ENCODE peak calls at places on chromosomes 5 and 9, in seven cellular contexts. V is K562, U is heart left ventricle, R is esophagus squamous epithelium, Z is upper lobe of left lung, S is lower leg skin, N is A549. M is an unnamed sample.

GRCh38 chr5:175247146-175247545 is 196.8 kb downstream of the DRD1 start:
- DNase-seq in V (no peak), U (no peak), R (no peak), Z (no peak), S (no peak), N (no peak), M (no peak)

GRCh38 chr5:72244862-72245371 is 75.1 kb downstream of the MRPS27 start:
- DNase-seq in V (peak), U (no peak), R (no peak), Z (no peak), S (no peak), N (peak), M (no peak)

GRCh38 chr9:37191403-37192089 is 71.2 kb downstream of the ZCCHC7 start:
- DNase-seq in V (no peak), U (no peak), R (no peak), Z (no peak), S (no peak), N (no peak), M (no peak)

GRCh38 chr9:105157178-105157583 is 87.3 kb upstream of the SLC44A1 start:
- DNase-seq in V (peak), U (peak), R (no peak), Z (peak), S (peak), N (peak), M (peak)

GRCh38 chr9:89880721-89881120 is 275.9 kb downstream of the GADD45G start:
- DNase-seq in V (no peak), U (no peak), R (no peak), Z (no peak), S (peak), N (no peak), M (no peak)

GRCh38 chr9:5626727-5627634 is 1.9 kb upstream of the RIC1 start:
- DNase-seq in V (peak), U (peak), R (no peak), Z (peak), S (no peak), N (peak), M (no peak)

GRCh38 chr9:18611946-18612345 is 138.0 kb downstream of the ADAMTSL1 start:
- DNase-seq in V (no peak), U (no peak), R (no peak), Z (no peak), S (no peak), N (no peak), M (no peak)

GRCh38 chr5:27708579-27708978 is 670.2 kb upstream of the CDH9 start:
- DNase-seq in V (no peak), U (no peak), R (no peak), Z (no peak), S (no peak), N (peak), M (no peak)

GRCh38 chr5:126884269-126884819 is 107.4 kb downstream of the LMNB1 start:
- DNase-seq in V (peak), U (no peak), R (no peak), Z (no peak), S (no peak), N (peak), M (no peak)

GRCh38 chr9:116555556-116556180 is 131.4 kb upstream of the TRIM32 start:
- DNase-seq in V (no peak), U (no peak), R (no peak), Z (no peak), S (no peak), N (no peak), M (no peak)

GRCh38 chr9:122125891-122126331 is 32.8 kb upstream of the TTLL11 start:
- DNase-seq in V (no peak), U (no peak), R (no peak), Z (no peak), S (no peak), N (peak), M (no peak)

GRCh38 chr5:22514231-22514630 is 338.9 kb downstream of the CDH12 start:
- DNase-seq in V (no peak), U (no peak), R (no peak), Z (no peak), S (no peak), N (no peak), M (no peak)

GRCh38 chr5:116476903-116477537 is 97.6 kb downstream of the SEMA6A start:
- DNase-seq in V (no peak), U (no peak), R (no peak), Z (no peak), S (no peak), N (peak), M (no peak)

GRCh38 chr5:88938488-88938887 is 55.5 kb upstream of the MEF2C start:
- DNase-seq in V (no peak), U (no peak), R (no peak), Z (no peak), S (no peak), N (no peak), M (no peak)

GRCh38 chr5:171127314-171127713 is 181.7 kb upstream of the TLX3 start:
- DNase-seq in V (no peak), U (no peak), R (no peak), Z (no peak), S (no peak), N (no peak), M (no peak)

GRCh38 chr5:153523831-153524230 is 33.4 kb downstream of the GRIA1 start:
- DNase-seq in V (no peak), U (no peak), R (no peak), Z (no peak), S (no peak), N (no peak), M (no peak)

GRCh38 chr9:124264812-124265211 is 7.1 kb downstream of the NEK6 start:
- DNase-seq in V (no peak), U (no peak), R (no peak), Z (no peak), S (no peak), N (no peak), M (no peak)

GRCh38 chr9:74282526-74283253 is 214.4 kb upstream of the RORB start:
- DNase-seq in V (no peak), U (no peak), R (no peak), Z (no peak), S (no peak), N (no peak), M (no peak)

GRCh38 chr9:71909887-71910601 is 949 bp downstream of the ABHD17B start:
- DNase-seq in V (peak), U (peak), R (no peak), Z (peak), S (peak), N (peak), M (peak)

GRCh38 chr5:23727271-23727670 is 219.9 kb downstream of the PRDM9 start:
- DNase-seq in V (no peak), U (no peak), R (no peak), Z (no peak), S (no peak), N (peak), M (no peak)

GRCh38 chr9:76654575-76654974 is 109.7 kb upstream of the PCA3 start:
- DNase-seq in V (no peak), U (no peak), R (no peak), Z (no peak), S (no peak), N (no peak), M (no peak)

GRCh38 chr5:159969966-159970365 is 39.0 kb upstream of the TTC1 start:
- DNase-seq in V (no peak), U (no peak), R (no peak), Z (no peak), S (no peak), N (no peak), M (no peak)

GRCh38 chr5:94113087-94113486 is 371.7 kb upstream of the POU5F2 start:
- DNase-seq in V (no peak), U (no peak), R (no peak), Z (no peak), S (no peak), N (no peak), M (no peak)

GRCh38 chr5:94111209-94112004 is 370.0 kb upstream of the POU5F2 start:
- DNase-seq in V (peak), U (peak), R (peak), Z (peak), S (peak), N (peak), M (peak)
- TF ChIP-seq POLR2A in V (peak), U (no peak), R (peak), Z (peak), S (no peak), N (peak), M (peak)

DNA sequence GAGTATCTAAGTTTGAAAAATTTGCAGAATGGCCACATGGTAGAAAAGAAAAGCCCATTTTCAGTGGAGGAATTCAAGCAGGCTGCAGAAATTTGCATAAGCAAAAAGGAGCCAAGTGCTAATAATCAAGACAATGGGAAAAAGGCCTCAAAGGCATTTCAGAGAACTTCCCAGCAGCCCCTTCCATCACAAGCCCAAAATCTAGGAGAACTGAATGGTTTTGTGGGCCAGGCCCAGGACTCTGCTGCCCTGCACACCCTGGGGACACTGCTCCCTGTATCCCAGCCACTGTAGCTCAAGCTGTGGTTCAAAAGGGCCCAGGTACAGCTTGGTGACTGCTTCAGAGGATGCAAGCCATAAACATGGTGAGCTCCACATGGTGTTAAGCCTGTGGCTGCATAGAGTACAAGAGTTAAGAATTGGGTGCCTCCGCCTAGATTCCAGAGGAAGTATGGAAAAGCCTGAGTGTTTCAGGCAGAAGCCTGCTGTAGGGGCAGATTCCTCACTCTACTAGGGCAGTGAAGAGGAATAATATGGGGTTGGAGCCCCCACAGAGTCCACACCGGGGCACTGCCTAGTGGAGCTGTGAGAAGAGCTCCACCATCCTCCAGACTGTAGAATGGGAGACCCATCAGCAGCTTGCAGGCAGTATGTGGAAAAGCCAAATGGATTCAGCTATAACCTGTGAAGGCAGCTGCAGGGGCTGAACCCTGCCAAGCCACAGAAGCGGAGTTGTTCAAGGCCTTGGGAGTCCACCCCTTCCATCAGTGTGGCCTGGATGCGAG is 720.7 kb upstream of the CTNND2 start:
- DNase-seq in V (no peak), U (no peak), R (no peak), Z (no peak), S (no peak), N (no peak), M (no peak)
- TF ChIP-seq POLR2A in V (no peak), U (no peak), R (no peak), Z (no peak), S (no peak), N (no peak), M (no peak)

GRCh38 chr9:70000481-70000880 is 43.2 kb upstream of the MAMDC2 start:
- DNase-seq in V (no peak), U (no peak), R (no peak), Z (no peak), S (no peak), N (no peak), M (no peak)
- TF ChIP-seq POLR2A in V (no peak), U (no peak), R (no peak), Z (no peak), S (no peak), N (no peak), M (no peak)

GRCh38 chr9:128553695-128554094 is 1.3 kb downstream of the SPTAN1 start:
- DNase-seq in V (no peak), U (no peak), R (no peak), Z (no peak), S (no peak), N (peak), M (no peak)

GRCh38 chr9:128552744-128553221 is 396 bp downstream of the SPTAN1 start:
- DNase-seq in V (peak), U (peak), R (no peak), Z (peak), S (peak), N (peak), M (peak)

GRCh38 chr9:128550770-128551651 is 1.4 kb upstream of the SPTAN1 start:
- DNase-seq in V (no peak), U (peak), R (no peak), Z (no peak), S (no peak), N (no peak), M (no peak)

GRCh38 chr9:128551652-128552152 is 685 bp upstream of the SPTAN1 start:
- DNase-seq in V (no peak), U (no peak), R (no peak), Z (no peak), S (no peak), N (no peak), M (no peak)

GRCh38 chr9:128552153-128552743 is at the start of gene SPTAN1:
- DNase-seq in V (peak), U (peak), R (peak), Z (peak), S (peak), N (peak), M (peak)
- TF ChIP-seq POLR2A in V (peak), U (peak), R (peak), Z (peak), S (peak), N (peak), M (peak)

M was measured in suprapubic skin.